ENCODE peak calls at places on chromosomes 1 and 21, in seven cellular contexts. One of them, this sample, is unnamed.

GRCh38 chr1:91325456-91325855 is 79.2 kb downstream of the HFM1 start:
- DNase-seq in GM13976: no peak
- DNase-seq in stimulated activated CD8-positive, alpha-beta memory T cell treated with anti-CD3 and anti-CD28 coated beads, Interleukin-15, amount 100 ng/mL, for 24 hours: no peak
- DNase-seq in HFF-Myc: no peak
- DNase-seq in COR-L47: no peak
- DNase-seq in iris pigment epithelial cell: no peak
- DNase-seq in substantia nigra: no peak
- DNase-seq in this sample: no peak

GRCh38 chr21:38250991-38251418 is 5.8 kb upstream of the KCNJ15 start:
- DNase-seq in GM13976: no peak
- DNase-seq in stimulated activated CD8-positive, alpha-beta memory T cell treated with anti-CD3 and anti-CD28 coated beads, Interleukin-15, amount 100 ng/mL, for 24 hours: no peak
- DNase-seq in HFF-Myc: no peak
- DNase-seq in COR-L47: no peak
- DNase-seq in iris pigment epithelial cell: no peak
- DNase-seq in substantia nigra: no peak
- DNase-seq in this sample: peak

GRCh38 chr1:34140011-34140676 is 24.9 kb downstream of the CSMD2 start:
- DNase-seq in GM13976: no peak
- DNase-seq in stimulated activated CD8-positive, alpha-beta memory T cell treated with anti-CD3 and anti-CD28 coated beads, Interleukin-15, amount 100 ng/mL, for 24 hours: no peak
- DNase-seq in HFF-Myc: no peak
- DNase-seq in COR-L47: no peak
- DNase-seq in iris pigment epithelial cell: no peak
- DNase-seq in substantia nigra: no peak
- DNase-seq in this sample: no peak

GRCh38 chr1:113388621-113389355 is 1.5 kb upstream of the MAGI3 start:
- DNase-seq in GM13976: no peak
- DNase-seq in stimulated activated CD8-positive, alpha-beta memory T cell treated with anti-CD3 and anti-CD28 coated beads, Interleukin-15, amount 100 ng/mL, for 24 hours: no peak
- DNase-seq in HFF-Myc: no peak
- DNase-seq in COR-L47: peak
- DNase-seq in iris pigment epithelial cell: no peak
- DNase-seq in substantia nigra: no peak
- DNase-seq in this sample: peak

GRCh38 chr1:201719812-201720521 is 109.0 kb upstream of the IPO9 start:
- DNase-seq in GM13976: no peak
- DNase-seq in stimulated activated CD8-positive, alpha-beta memory T cell treated with anti-CD3 and anti-CD28 coated beads, Interleukin-15, amount 100 ng/mL, for 24 hours: no peak
- DNase-seq in HFF-Myc: no peak
- DNase-seq in COR-L47: no peak
- DNase-seq in iris pigment epithelial cell: peak
- DNase-seq in substantia nigra: peak
- DNase-seq in this sample: peak

GRCh38 chr1:77465922-77466321 is 184.1 kb downstream of the AK5 start:
- DNase-seq in GM13976: no peak
- DNase-seq in stimulated activated CD8-positive, alpha-beta memory T cell treated with anti-CD3 and anti-CD28 coated beads, Interleukin-15, amount 100 ng/mL, for 24 hours: no peak
- DNase-seq in HFF-Myc: no peak
- DNase-seq in COR-L47: no peak
- DNase-seq in iris pigment epithelial cell: no peak
- DNase-seq in substantia nigra: no peak
- DNase-seq in this sample: no peak

GRCh38 chr21:32771134-32771523 is 426 bp downstream of the PAXBP1 start:
- DNase-seq in GM13976: peak
- DNase-seq in stimulated activated CD8-positive, alpha-beta memory T cell treated with anti-CD3 and anti-CD28 coated beads, Interleukin-15, amount 100 ng/mL, for 24 hours: no peak
- DNase-seq in HFF-Myc: no peak
- DNase-seq in COR-L47: peak
- DNase-seq in iris pigment epithelial cell: peak
- DNase-seq in substantia nigra: peak
- DNase-seq in this sample: peak

GRCh38 chr1:159177273-159177907 is 6.0 kb downstream of the CADM3 start:
- DNase-seq in GM13976: peak
- DNase-seq in stimulated activated CD8-positive, alpha-beta memory T cell treated with anti-CD3 and anti-CD28 coated beads, Interleukin-15, amount 100 ng/mL, for 24 hours: no peak
- DNase-seq in HFF-Myc: peak
- DNase-seq in COR-L47: no peak
- DNase-seq in iris pigment epithelial cell: peak
- DNase-seq in substantia nigra: no peak
- DNase-seq in this sample: no peak

GRCh38 chr1:28037946-28038345 is 50.5 kb downstream of the EYA3 start:
- DNase-seq in GM13976: no peak
- DNase-seq in stimulated activated CD8-positive, alpha-beta memory T cell treated with anti-CD3 and anti-CD28 coated beads, Interleukin-15, amount 100 ng/mL, for 24 hours: no peak
- DNase-seq in HFF-Myc: no peak
- DNase-seq in COR-L47: no peak
- DNase-seq in iris pigment epithelial cell: no peak
- DNase-seq in substantia nigra: no peak
- DNase-seq in this sample: no peak

GRCh38 chr1:30028283-30028682 is 695.1 kb downstream of the MATN1 start:
- DNase-seq in GM13976: no peak
- DNase-seq in stimulated activated CD8-positive, alpha-beta memory T cell treated with anti-CD3 and anti-CD28 coated beads, Interleukin-15, amount 100 ng/mL, for 24 hours: no peak
- DNase-seq in HFF-Myc: no peak
- DNase-seq in COR-L47: no peak
- DNase-seq in iris pigment epithelial cell: no peak
- DNase-seq in substantia nigra: no peak
- DNase-seq in this sample: no peak

GRCh38 chr1:207619833-207620572 is 24.9 kb upstream of the CR1L start:
- DNase-seq in GM13976: peak
- DNase-seq in stimulated activated CD8-positive, alpha-beta memory T cell treated with anti-CD3 and anti-CD28 coated beads, Interleukin-15, amount 100 ng/mL, for 24 hours: no peak
- DNase-seq in HFF-Myc: peak
- DNase-seq in COR-L47: peak
- DNase-seq in iris pigment epithelial cell: peak
- DNase-seq in substantia nigra: no peak
- DNase-seq in this sample: peak

GRCh38 chr1:202624781-202625108 is 85.5 kb downstream of the SYT2 start:
- DNase-seq in GM13976: no peak
- DNase-seq in stimulated activated CD8-positive, alpha-beta memory T cell treated with anti-CD3 and anti-CD28 coated beads, Interleukin-15, amount 100 ng/mL, for 24 hours: no peak
- DNase-seq in HFF-Myc: no peak
- DNase-seq in COR-L47: no peak
- DNase-seq in iris pigment epithelial cell: no peak
- DNase-seq in substantia nigra: no peak
- DNase-seq in this sample: no peak

GRCh38 chr1:1088036-1088800 is 14.1 kb upstream of the RNF223 start:
- DNase-seq in GM13976: no peak
- DNase-seq in stimulated activated CD8-positive, alpha-beta memory T cell treated with anti-CD3 and anti-CD28 coated beads, Interleukin-15, amount 100 ng/mL, for 24 hours: no peak
- DNase-seq in HFF-Myc: no peak
- DNase-seq in COR-L47: no peak
- DNase-seq in iris pigment epithelial cell: no peak
- DNase-seq in substantia nigra: no peak
- DNase-seq in this sample: no peak

GRCh38 chr1:212452323-212453155 is 19.8 kb downstream of the NENF start:
- DNase-seq in GM13976: no peak
- DNase-seq in stimulated activated CD8-positive, alpha-beta memory T cell treated with anti-CD3 and anti-CD28 coated beads, Interleukin-15, amount 100 ng/mL, for 24 hours: no peak
- DNase-seq in HFF-Myc: no peak
- DNase-seq in COR-L47: no peak
- DNase-seq in iris pigment epithelial cell: peak
- DNase-seq in substantia nigra: no peak
- DNase-seq in this sample: no peak

GRCh38 chr1:56017336-56017735 is 562.0 kb downstream of the PLPP3 start:
- DNase-seq in GM13976: no peak
- DNase-seq in stimulated activated CD8-positive, alpha-beta memory T cell treated with anti-CD3 and anti-CD28 coated beads, Interleukin-15, amount 100 ng/mL, for 24 hours: no peak
- DNase-seq in HFF-Myc: no peak
- DNase-seq in COR-L47: no peak
- DNase-seq in iris pigment epithelial cell: peak
- DNase-seq in substantia nigra: no peak
- DNase-seq in this sample: no peak

GRCh38 chr1:228457017-228457395 is 30.2 kb upstream of the RNF187 start:
- DNase-seq in GM13976: no peak
- DNase-seq in stimulated activated CD8-positive, alpha-beta memory T cell treated with anti-CD3 and anti-CD28 coated beads, Interleukin-15, amount 100 ng/mL, for 24 hours: no peak
- DNase-seq in HFF-Myc: no peak
- DNase-seq in COR-L47: peak
- DNase-seq in iris pigment epithelial cell: peak
- DNase-seq in substantia nigra: no peak
- DNase-seq in this sample: no peak

GRCh38 chr21:35583566-35584216 is 476.6 kb downstream of the SETD4 start:
- DNase-seq in GM13976: no peak
- DNase-seq in stimulated activated CD8-positive, alpha-beta memory T cell treated with anti-CD3 and anti-CD28 coated beads, Interleukin-15, amount 100 ng/mL, for 24 hours: no peak
- DNase-seq in HFF-Myc: no peak
- DNase-seq in COR-L47: no peak
- DNase-seq in iris pigment epithelial cell: no peak
- DNase-seq in substantia nigra: no peak
- DNase-seq in this sample: no peak

GRCh38 chr1:41328011-41328615 is 33.1 kb upstream of the FOXO6 start:
- DNase-seq in GM13976: no peak
- DNase-seq in stimulated activated CD8-positive, alpha-beta memory T cell treated with anti-CD3 and anti-CD28 coated beads, Interleukin-15, amount 100 ng/mL, for 24 hours: no peak
- DNase-seq in HFF-Myc: no peak
- DNase-seq in COR-L47: no peak
- DNase-seq in iris pigment epithelial cell: no peak
- DNase-seq in substantia nigra: no peak
- DNase-seq in this sample: no peak

GRCh38 chr1:199868777-199869176 is 158.7 kb upstream of the NR5A2 start:
- DNase-seq in GM13976: no peak
- DNase-seq in stimulated activated CD8-positive, alpha-beta memory T cell treated with anti-CD3 and anti-CD28 coated beads, Interleukin-15, amount 100 ng/mL, for 24 hours: no peak
- DNase-seq in HFF-Myc: no peak
- DNase-seq in COR-L47: no peak
- DNase-seq in iris pigment epithelial cell: no peak
- DNase-seq in substantia nigra: no peak
- DNase-seq in this sample: no peak

GRCh38 chr1:145863272-145863671 is 4.4 kb upstream of the PIAS3 start:
- DNase-seq in GM13976: no peak
- DNase-seq in stimulated activated CD8-positive, alpha-beta memory T cell treated with anti-CD3 and anti-CD28 coated beads, Interleukin-15, amount 100 ng/mL, for 24 hours: no peak
- DNase-seq in HFF-Myc: no peak
- DNase-seq in COR-L47: no peak
- DNase-seq in iris pigment epithelial cell: no peak
- DNase-seq in substantia nigra: no peak
- DNase-seq in this sample: no peak

GRCh38 chr1:150622219-150622975 is 7.0 kb downstream of the ENSA start:
- DNase-seq in GM13976: peak
- DNase-seq in stimulated activated CD8-positive, alpha-beta memory T cell treated with anti-CD3 and anti-CD28 coated beads, Interleukin-15, amount 100 ng/mL, for 24 hours: no peak
- DNase-seq in HFF-Myc: no peak
- DNase-seq in COR-L47: no peak
- DNase-seq in iris pigment epithelial cell: no peak
- DNase-seq in substantia nigra: no peak
- DNase-seq in this sample: no peak

GRCh38 chr1:37562984-37563383 is 6.2 kb downstream of the DNALI1 start:
- DNase-seq in GM13976: no peak
- DNase-seq in stimulated activated CD8-positive, alpha-beta memory T cell treated with anti-CD3 and anti-CD28 coated beads, Interleukin-15, amount 100 ng/mL, for 24 hours: no peak
- DNase-seq in HFF-Myc: no peak
- DNase-seq in COR-L47: no peak
- DNase-seq in iris pigment epithelial cell: no peak
- DNase-seq in substantia nigra: no peak
- DNase-seq in this sample: no peak

GRCh38 chr1:147600119-147601111 is 59.1 kb downstream of the BCL9 start:
- DNase-seq in GM13976: no peak
- DNase-seq in stimulated activated CD8-positive, alpha-beta memory T cell treated with anti-CD3 and anti-CD28 coated beads, Interleukin-15, amount 100 ng/mL, for 24 hours: no peak
- DNase-seq in HFF-Myc: no peak
- DNase-seq in COR-L47: no peak
- DNase-seq in iris pigment epithelial cell: peak
- DNase-seq in substantia nigra: no peak
- DNase-seq in this sample: peak

GRCh38 chr1:235329139-235329808 is 904 bp downstream of the GGPS1 start:
- DNase-seq in GM13976: peak
- DNase-seq in stimulated activated CD8-positive, alpha-beta memory T cell treated with anti-CD3 and anti-CD28 coated beads, Interleukin-15, amount 100 ng/mL, for 24 hours: no peak
- DNase-seq in HFF-Myc: no peak
- DNase-seq in COR-L47: peak
- DNase-seq in iris pigment epithelial cell: peak
- DNase-seq in substantia nigra: peak
- DNase-seq in this sample: peak

GRCh38 chr1:78292361-78292760 is 198.4 kb upstream of the PTGFR start:
- DNase-seq in GM13976: no peak
- DNase-seq in stimulated activated CD8-positive, alpha-beta memory T cell treated with anti-CD3 and anti-CD28 coated beads, Interleukin-15, amount 100 ng/mL, for 24 hours: no peak
- DNase-seq in HFF-Myc: peak
- DNase-seq in COR-L47: no peak
- DNase-seq in iris pigment epithelial cell: peak
- DNase-seq in substantia nigra: no peak
- DNase-seq in this sample: no peak

GRCh38 chr1:34759472-34760357 is at the start of gene GJB4:
- DNase-seq in GM13976: no peak
- DNase-seq in stimulated activated CD8-positive, alpha-beta memory T cell treated with anti-CD3 and anti-CD28 coated beads, Interleukin-15, amount 100 ng/mL, for 24 hours: no peak
- DNase-seq in HFF-Myc: no peak
- DNase-seq in COR-L47: no peak
- DNase-seq in iris pigment epithelial cell: no peak
- DNase-seq in substantia nigra: no peak
- DNase-seq in this sample: peak

GRCh38 chr1:10529772-10530171 is 55.0 kb downstream of the PEX14 start:
- DNase-seq in GM13976: no peak
- DNase-seq in stimulated activated CD8-positive, alpha-beta memory T cell treated with anti-CD3 and anti-CD28 coated beads, Interleukin-15, amount 100 ng/mL, for 24 hours: no peak
- DNase-seq in HFF-Myc: no peak
- DNase-seq in COR-L47: no peak
- DNase-seq in iris pigment epithelial cell: no peak
- DNase-seq in substantia nigra: no peak
- DNase-seq in this sample: peak

GRCh38 chr21:43864806-43865470 is at the start of gene AGPAT3:
- DNase-seq in GM13976: peak
- DNase-seq in stimulated activated CD8-positive, alpha-beta memory T cell treated with anti-CD3 and anti-CD28 coated beads, Interleukin-15, amount 100 ng/mL, for 24 hours: no peak
- DNase-seq in HFF-Myc: no peak
- DNase-seq in COR-L47: peak
- DNase-seq in iris pigment epithelial cell: no peak
- DNase-seq in substantia nigra: no peak
- DNase-seq in this sample: peak

GRCh38 chr1:38608202-38608864 is 251.2 kb downstream of the RRAGC start:
- DNase-seq in GM13976: peak
- DNase-seq in stimulated activated CD8-positive, alpha-beta memory T cell treated with anti-CD3 and anti-CD28 coated beads, Interleukin-15, amount 100 ng/mL, for 24 hours: no peak
- DNase-seq in HFF-Myc: no peak
- DNase-seq in COR-L47: no peak
- DNase-seq in iris pigment epithelial cell: peak
- DNase-seq in substantia nigra: peak
- DNase-seq in this sample: peak

GRCh38 chr1:205274041-205274691 is 46.4 kb downstream of the TMCC2 start:
- DNase-seq in GM13976: no peak
- DNase-seq in stimulated activated CD8-positive, alpha-beta memory T cell treated with anti-CD3 and anti-CD28 coated beads, Interleukin-15, amount 100 ng/mL, for 24 hours: no peak
- DNase-seq in HFF-Myc: no peak
- DNase-seq in COR-L47: no peak
- DNase-seq in iris pigment epithelial cell: no peak
- DNase-seq in substantia nigra: no peak
- DNase-seq in this sample: no peak

GRCh38 chr1:100793661-100794060 is 74.1 kb downstream of the VCAM1 start:
- DNase-seq in GM13976: no peak
- DNase-seq in stimulated activated CD8-positive, alpha-beta memory T cell treated with anti-CD3 and anti-CD28 coated beads, Interleukin-15, amount 100 ng/mL, for 24 hours: no peak
- DNase-seq in HFF-Myc: no peak
- DNase-seq in COR-L47: peak
- DNase-seq in iris pigment epithelial cell: no peak
- DNase-seq in substantia nigra: no peak
- DNase-seq in this sample: peak

This sample was measured in NCI-H69.